ENCODE peak calls at places on chromosomes 3 and 15, in six cellular contexts. J is GM23338, S is cardiac fibroblast, N is H7, L is neuronal stem cell, H is vagina. O is an unnamed sample.

GRCh38 chr15:99495430-99496301 is 70.1 kb upstream of the MEF2A start:
- DNase-seq in J (no peak), S (no peak), N (peak; percentile 45), L (no peak), H (no peak), O (no peak)

GRCh38 chr3:52004158-52004787 is 8.6 kb upstream of the RPL29 start:
- DNase-seq in J (peak; percentile 81), S (peak; percentile 61), N (peak; percentile 90), L (peak; percentile 71), H (no peak), O (no peak)

GRCh38 chr3:98778852-98779379 is 15.8 kb downstream of the ST3GAL6 start:
- DNase-seq in J (no peak), S (peak; percentile 98), N (no peak), L (no peak), H (no peak), O (no peak)

GRCh38 chr3:119898478-119899177 is 116.7 kb downstream of the NR1I2 start:
- DNase-seq in J (no peak), S (peak; percentile 18), N (no peak), L (no peak), H (no peak), O (no peak)

GRCh38 chr3:96813134-96813819 is 1.1 kb upstream of the EPHA6 start:
- DNase-seq in J (peak; percentile 93), S (peak; percentile 64), N (peak; percentile 81), L (peak; percentile 77), H (no peak), O (peak; percentile 52)

GRCh38 chr3:186241910-186242821 is 119.9 kb downstream of the DGKG start:
- DNase-seq in J (peak; percentile 92), S (peak; percentile 90), N (peak; percentile 90), L (peak; percentile 45), H (no peak), O (peak; percentile 63)

GRCh38 chr3:171443211-171443957 is 16.8 kb downstream of the TNIK start:
- DNase-seq in J (no peak), S (peak; percentile 50), N (no peak), L (no peak), H (no peak), O (no peak)

GRCh38 chr3:60809857-60810256 is 441.4 kb downstream of the FHIT start:
- DNase-seq in J (no peak), S (no peak), N (no peak), L (no peak), H (no peak), O (no peak)

GRCh38 chr3:10560060-10560861 is 54.9 kb upstream of the ATP2B2 start:
- DNase-seq in J (no peak), S (no peak), N (no peak), L (no peak), H (peak; percentile 79), O (no peak)

GRCh38 chr3:144403040-144403457 is 431.4 kb downstream of the DIPK2A start:
- DNase-seq in J (no peak), S (peak; percentile 14), N (no peak), L (no peak), H (no peak), O (no peak)

GRCh38 chr3:160038862-160039562 is 50.4 kb downstream of the IL12A start:
- DNase-seq in J (peak; percentile 55), S (no peak), N (peak; percentile 78), L (peak; percentile 8), H (no peak), O (no peak)

GRCh38 chr3:191210032-191210431 is 11.0 kb downstream of the OSTN start:
- DNase-seq in J (peak; percentile 16), S (no peak), N (no peak), L (no peak), H (no peak), O (no peak)

GRCh38 chr15:72994778-72995177 is 57.5 kb upstream of the NEO1 start:
- DNase-seq in J (no peak), S (no peak), N (no peak), L (no peak), H (no peak), O (no peak)

DNA sequence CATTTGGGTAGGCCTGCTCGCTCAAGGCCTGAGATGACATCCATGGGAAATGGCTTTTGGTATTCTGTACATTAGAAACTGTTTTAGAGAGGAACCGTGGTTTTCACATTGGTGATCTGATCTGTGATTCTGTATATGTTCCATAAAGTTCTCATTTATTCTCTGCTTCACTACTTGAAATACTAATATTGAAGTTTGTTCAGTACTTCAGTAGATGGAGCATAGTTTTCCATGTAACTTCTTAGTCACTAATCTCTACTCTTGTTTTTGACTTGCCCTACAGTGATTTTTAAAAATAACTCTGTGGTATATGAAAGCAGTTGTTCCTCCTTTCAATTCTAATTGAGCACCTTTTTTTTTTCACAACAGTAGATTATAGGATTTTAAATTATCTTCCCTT is 66.5 kb downstream of the MBNL1 start:
- DNase-seq in J (no peak), S (no peak), N (no peak), L (no peak), H (no peak), O (no peak)
- H3K4me3 ChIP-seq in J (no peak overlapping the region), S (no peak overlapping the region), N (no peak overlapping the region), L (no peak overlapping the region), H (no peak overlapping the region), O (no peak overlapping the region)

GRCh38 chr3:45151100-45151499 is 4.9 kb upstream of the CDCP1 start:
- DNase-seq in J (no peak), S (no peak), N (no peak), L (no peak), H (no peak), O (no peak)

GRCh38 chr3:45143673-45144670 is 2.2 kb downstream of the CDCP1 start:
- DNase-seq in J (no peak), S (no peak), N (no peak), L (no peak), H (no peak), O (no peak)

GRCh38 chr3:45145223-45145622 is 955 bp downstream of the CDCP1 start:
- DNase-seq in J (peak; percentile 42), S (no peak), N (no peak), L (no peak), H (no peak), O (no peak)

GRCh38 chr3:45148921-45149320 is 2.7 kb upstream of the CDCP1 start:
- DNase-seq in J (no peak), S (no peak), N (no peak), L (no peak), H (no peak), O (no peak)

GRCh38 chr3:45145681-45146614 is at the start of gene CDCP1:
- DNase-seq in J (peak; percentile 83), S (peak; percentile 17), N (peak; percentile 91), L (no peak), H (no peak), O (no peak)
- H3K4me3 ChIP-seq in J (peak within 1 kb of the TSS; percentile 89), S (peak within 1 kb of the TSS; percentile 60), N (peak within 1 kb of the TSS; percentile 73), L (peak within 1 kb of the TSS; percentile 29), H (peak within 1 kb of the TSS; percentile 38), O (no peak within 1 kb of the TSS)

GRCh38 chr15:35329993-35330695 is 215.8 kb downstream of the DPH6 start:
- DNase-seq in J (no peak), S (no peak), N (no peak), L (no peak), H (no peak), O (no peak)
- H3K4me3 ChIP-seq in J (no peak overlapping the region), S (no peak overlapping the region), N (no peak overlapping the region), L (no peak overlapping the region), H (no peak overlapping the region), O (no peak overlapping the region)

DNA sequence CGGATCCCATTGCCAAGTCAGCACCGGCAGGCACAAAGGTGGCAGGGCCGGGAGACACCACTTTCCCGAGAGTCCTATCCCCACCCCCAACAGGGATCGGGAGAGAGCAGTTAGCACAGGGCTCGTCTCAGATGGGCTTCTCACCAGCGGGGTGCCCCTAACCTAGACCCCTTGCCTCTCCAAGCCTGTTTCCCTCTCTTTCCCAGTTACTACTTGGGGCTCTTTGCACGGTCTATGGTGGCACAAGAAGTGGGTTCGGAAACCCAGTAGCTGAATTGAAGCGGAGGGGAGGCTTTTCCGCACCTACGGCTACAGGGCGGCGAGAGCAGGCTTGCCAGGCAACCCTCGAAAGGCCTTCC is 383 bp upstream of the EFCC1 start:
- DNase-seq in J (peak; percentile 61), S (no peak), N (peak; percentile 74), L (no peak), H (no peak), O (no peak)
- H3K4me3 ChIP-seq in J (peak overlapping the region; percentile 74), S (peak overlapping the region; percentile 26), N (peak overlapping the region; percentile 69), L (peak overlapping the region; percentile 87), H (peak overlapping the region; percentile 40), O (no peak overlapping the region)

GRCh38 chr15:56244237-56244810 is 645 bp upstream of the RFX7 start:
- DNase-seq in J (peak; percentile 93), S (peak; percentile 74), N (peak; percentile 80), L (peak; percentile 71), H (no peak), O (peak; percentile 91)

GRCh38 chr15:56241374-56242085 is 2.1 kb downstream of the RFX7 start:
- DNase-seq in J (no peak), S (no peak), N (no peak), L (no peak), H (no peak), O (no peak)

GRCh38 chr15:56243117-56243773 is 434 bp downstream of the RFX7 start:
- DNase-seq in J (peak; percentile 76), S (peak; percentile 27), N (peak; percentile 78), L (peak; percentile 58), H (no peak), O (peak; percentile 66)

GRCh38 chr15:56243774-56244236 is at the start of gene RFX7:
- DNase-seq in J (peak; percentile 87), S (peak; percentile 64), N (peak; percentile 90), L (peak; percentile 78), H (no peak), O (peak; percentile 70)

DNA sequence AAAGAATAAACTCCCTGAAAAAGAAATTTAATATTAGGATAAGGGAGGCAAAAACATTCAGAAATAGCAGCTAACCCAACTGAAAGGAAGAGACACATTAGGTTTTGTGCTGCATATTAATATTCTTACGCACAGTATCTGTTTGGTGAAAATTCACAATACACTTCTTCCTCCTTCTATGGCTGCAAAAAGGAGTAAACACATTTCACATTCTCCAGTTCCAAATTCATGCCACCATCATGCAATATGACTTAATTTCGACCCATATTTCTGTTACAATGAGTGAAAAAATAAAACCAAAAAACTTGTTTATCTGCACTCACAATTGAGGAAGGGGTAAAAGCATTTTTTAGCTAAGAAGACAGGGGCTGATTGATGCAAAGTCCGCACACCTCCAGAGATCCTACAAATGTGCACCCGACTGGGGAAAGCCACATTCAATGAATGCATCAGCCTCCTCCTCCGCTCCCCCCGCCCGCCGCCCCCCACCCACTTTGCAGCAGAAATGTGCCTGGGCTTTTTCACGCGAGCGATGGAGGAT is 1.0 kb downstream of the RFX7 start:
- DNase-seq in J (no peak), S (peak; percentile 25), N (no peak), L (peak; percentile 61), H (no peak), O (peak; percentile 23)
- H3K4me3 ChIP-seq in J (peak overlapping the region; percentile 73), S (peak overlapping the region; percentile 70), N (peak overlapping the region; percentile 79), L (peak overlapping the region; percentile 60), H (peak overlapping the region; percentile 73), O (peak overlapping the region; percentile 87)

DNA sequence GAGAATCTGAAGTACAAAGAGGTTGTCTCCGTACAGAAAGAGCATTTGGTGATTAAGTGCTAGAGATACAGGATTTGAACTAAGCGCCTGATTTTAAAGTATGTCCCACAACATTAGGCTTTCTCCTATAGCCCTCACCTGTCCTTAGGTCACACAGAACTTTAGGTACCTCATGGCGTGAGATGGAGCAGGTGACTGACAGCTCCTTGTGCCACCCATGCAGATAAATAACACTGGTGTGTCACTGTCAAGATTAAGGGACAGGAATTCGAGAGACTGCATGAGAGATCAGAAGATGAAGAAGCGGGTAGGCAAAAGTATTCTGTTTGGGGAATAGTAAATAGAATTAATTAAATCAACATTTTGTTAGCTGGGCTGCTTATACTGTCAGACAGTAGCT is 1.1 kb downstream of the BLM start:
- DNase-seq in J (no peak), S (no peak), N (peak; percentile 23), L (no peak), H (no peak), O (no peak)
- H3K4me3 ChIP-seq in J (peak overlapping the region; percentile 93), S (peak overlapping the region; percentile 70), N (peak overlapping the region; percentile 77), L (peak overlapping the region; percentile 64), H (no peak overlapping the region), O (peak overlapping the region; percentile 100)

GRCh38 chr3:47008851-47009224 is 29.4 kb downstream of the NBEAL2 start:
- DNase-seq in J (no peak), S (no peak), N (no peak), L (no peak), H (no peak), O (no peak)
- H3K4me3 ChIP-seq in J (peak overlapping the region; percentile 72), S (peak overlapping the region; percentile 56), N (peak overlapping the region; percentile 31), L (no peak overlapping the region), H (peak overlapping the region; percentile 59), O (no peak overlapping the region)

O was measured in Jurkat, Clone E6-1.